ENCODE peak calls at places on chromosomes 11 and 22, in eight cellular contexts. Z is GF-D8, M is Calu3, P is brain microvascular endothelial cell, C is AG09319, H is HS-5, S is fibroblast of the aortic adventitia, N is NCI-H2029. W is an unnamed sample.

GRCh38 chr11:113114452-113115027 is 153.3 kb downstream of the NCAM1 start:
- DNase-seq in Z (no peak), M (peak), P (peak), C (no peak), H (no peak), S (peak), N (peak), W (peak)

GRCh38 chr11:9646324-9646723 is 17.6 kb upstream of the SWAP70 start:
- DNase-seq in Z (no peak), M (no peak), P (no peak), C (no peak), H (no peak), S (no peak), N (no peak), W (no peak)

GRCh38 chr11:94728541-94728940 is 39.6 kb upstream of the AMOTL1 start:
- DNase-seq in Z (no peak), M (no peak), P (no peak), C (no peak), H (peak), S (peak), N (no peak), W (no peak)

GRCh38 chr11:110445428-110445827 is 15.7 kb downstream of the FDX1 start:
- DNase-seq in Z (no peak), M (no peak), P (no peak), C (no peak), H (no peak), S (no peak), N (no peak), W (no peak)

GRCh38 chr11:66857234-66857926 is 516 bp downstream of the LRFN4 start:
- DNase-seq in Z (no peak), M (peak), P (no peak), C (no peak), H (no peak), S (no peak), N (no peak), W (no peak)

GRCh38 chr11:35349897-35350296 is 69.5 kb downstream of the SLC1A2 start:
- DNase-seq in Z (no peak), M (no peak), P (no peak), C (no peak), H (no peak), S (no peak), N (no peak), W (no peak)

GRCh38 chr22:24120029-24120428 is 61.3 kb upstream of the SUSD2 start:
- DNase-seq in Z (no peak), M (no peak), P (no peak), C (no peak), H (no peak), S (no peak), N (no peak), W (no peak)

GRCh38 chr11:69308531-69308930 is 14.6 kb downstream of the MYEOV start:
- DNase-seq in Z (no peak), M (no peak), P (no peak), C (no peak), H (no peak), S (no peak), N (no peak), W (no peak)

GRCh38 chr11:134364261-134364660 is 32.5 kb downstream of the GLB1L2 start:
- DNase-seq in Z (no peak), M (no peak), P (no peak), C (no peak), H (no peak), S (no peak), N (no peak), W (no peak)

GRCh38 chr22:35154937-35155387 is 89.0 kb downstream of the ISX start:
- DNase-seq in Z (no peak), M (peak), P (peak), C (peak), H (peak), S (peak), N (peak), W (no peak)

GRCh38 chr11:96012086-96012824 is 88.3 kb upstream of the MTMR2 start:
- DNase-seq in Z (no peak), M (peak), P (peak), C (peak), H (no peak), S (peak), N (no peak), W (peak)

GRCh38 chr22:32255726-32256125 is 579 bp upstream of the SLC5A4 start:
- DNase-seq in Z (no peak), M (no peak), P (no peak), C (no peak), H (no peak), S (no peak), N (no peak), W (no peak)

GRCh38 chr22:47822459-47822858 is 1060.0 kb downstream of the TBC1D22A start:
- DNase-seq in Z (no peak), M (no peak), P (no peak), C (no peak), H (no peak), S (no peak), N (no peak), W (no peak)